ENCODE peak calls at places on chromosomes 11 and 22, in five cellular contexts. P is WTC11, U is cardiac muscle cell, O is lung, X is foreskin fibroblast. H is an unnamed sample.

GRCh38 chr11:95585071-95585751 is 204.4 kb downstream of the FAM76B start:
- DNase-seq in O (no peak), X (peak), P (no peak), U (no peak), H (peak)

GRCh38 chr11:124644426-124645280 is 22.0 kb downstream of the TBRG1 start:
- DNase-seq in X (peak), U (peak), P (peak), O (peak), H (peak)

GRCh38 chr22:27880778-27881394 is 38.2 kb downstream of the PITPNB start:
- DNase-seq in U (peak), X (peak), O (peak), P (no peak), H (peak)

GRCh38 chr11:41039592-41039991 is 419.9 kb downstream of the LRRC4C start:
- DNase-seq in P (no peak), U (no peak), O (no peak), X (no peak), H (no peak)

GRCh38 chr22:46055176-46055850 is 78.4 kb upstream of the WNT7B start:
- DNase-seq in X (no peak), U (no peak), O (peak), P (peak), H (no peak)

GRCh38 chr22:43838161-43838560 is 24.2 kb downstream of the SULT4A1 start:
- DNase-seq in U (no peak), O (no peak), P (no peak), X (no peak), H (no peak)

GRCh38 chr11:47896199-47896598 is 48.0 kb upstream of the NUP160 start:
- DNase-seq in U (no peak), O (no peak), P (no peak), X (no peak), H (no peak)

GRCh38 chr11:995752-996420 is 40.6 kb downstream of the MUC6 start:
- DNase-seq in P (no peak), X (no peak), O (no peak), U (no peak), H (no peak)

GRCh38 chr11:10778217-10778970 is 27.3 kb downstream of the CTR9 start:
- DNase-seq in O (no peak), X (peak), U (no peak), P (no peak), H (peak)

GRCh38 chr22:22840778-22841177 is 46.8 kb upstream of the IGLL5 start:
- DNase-seq in O (no peak), X (no peak), P (no peak), U (no peak), H (no peak)

GRCh38 chr22:31093956-31094622 is 13.0 kb downstream of the SMTN start:
- DNase-seq in X (no peak), O (no peak), U (no peak), P (no peak), H (no peak)

GRCh38 chr22:32542332-32543019 is 67.9 kb downstream of the FBXO7 start:
- DNase-seq in O (no peak), P (no peak), X (no peak), U (no peak), H (no peak)

GRCh38 chr11:6258571-6258998 is 1.1 kb upstream of the CCKBR start:
- DNase-seq in P (peak), U (peak), X (no peak), O (no peak), H (no peak)

GRCh38 chr11:130278745-130279144 is 36.0 kb downstream of the ZBTB44 start:
- DNase-seq in X (no peak), O (no peak), P (no peak), U (no peak), H (no peak)

GRCh38 chr22:42902875-42903510 is 45.9 kb upstream of the ARFGAP3 start:
- DNase-seq in X (peak), U (peak), P (peak), O (no peak), H (no peak)

GRCh38 chr22:37195921-37196320 is 7.9 kb upstream of the C1QTNF6 start:
- DNase-seq in X (no peak), U (no peak), P (no peak), O (no peak), H (no peak)

GRCh38 chr11:108278546-108278945 is 55.7 kb downstream of the ATM start:
- DNase-seq in O (no peak), X (peak), U (peak), P (no peak), H (no peak)

GRCh38 chr11:79312591-79313267 is 128.1 kb downstream of the TENM4 start:
- DNase-seq in O (no peak), P (no peak), X (no peak), U (no peak), H (no peak)

GRCh38 chr11:19460718-19461405 is 220.1 kb upstream of the E2F8 start:
- DNase-seq in X (no peak), P (no peak), O (no peak), U (no peak), H (no peak)

GRCh38 chr11:118111019-118111743 is 24.4 kb upstream of the SMIM35 start:
- DNase-seq in P (no peak), O (no peak), X (no peak), U (no peak), H (no peak)

GRCh38 chr11:72037554-72038311 is 39.0 kb downstream of the IL18BP start:
- DNase-seq in X (no peak), O (no peak), U (no peak), P (no peak), H (peak)

GRCh38 chr22:39382410-39382809 is 17.2 kb upstream of the TAB1 start:
- DNase-seq in U (no peak), O (no peak), X (no peak), P (no peak), H (no peak)

GRCh38 chr11:73975479-73975757 is 7.2 kb downstream of the UCP2 start:
- DNase-seq in U (no peak), O (no peak), X (no peak), P (no peak), H (no peak)

GRCh38 chr22:28006271-28006670 is 87.2 kb upstream of the PITPNB start:
- DNase-seq in U (no peak), P (no peak), O (no peak), X (no peak), H (no peak)

GRCh38 chr11:112605093-112605666 is 344.5 kb upstream of the PLET1 start:
- DNase-seq in P (no peak), U (no peak), X (no peak), O (no peak), H (peak)

GRCh38 chr22:39525658-39525975 is 5.3 kb downstream of the ATF4 start:
- DNase-seq in P (no peak), X (no peak), O (no peak), U (no peak), H (no peak)

GRCh38 chr22:31538815-31539214 is 42.5 kb downstream of the SFI1 start:
- DNase-seq in X (no peak), U (no peak), O (no peak), P (no peak), H (no peak)

GRCh38 chr11:57417056-57417455 is 9.9 kb downstream of the SLC43A3 start:
- DNase-seq in P (no peak), X (peak), U (no peak), O (no peak), H (no peak)

GRCh38 chr11:16403448-16403803 is 47.1 kb upstream of the SOX6 start:
- DNase-seq in O (no peak), U (no peak), P (no peak), X (no peak), H (no peak)

GRCh38 chr11:125773516-125773915 is 5.1 kb downstream of the PATE2 start:
- DNase-seq in P (no peak), O (no peak), X (no peak), U (no peak), H (peak)

GRCh38 chr11:45665206-45665932 is at the start of gene CHST1:
- DNase-seq in P (peak), O (peak), U (peak), X (peak), H (no peak)

GRCh38 chr11:14357843-14358728 is 897 bp downstream of the RRAS2 start:
- DNase-seq in U (peak), P (peak), O (peak), X (peak), H (peak)

GRCh38 chr22:23518381-23519187 is 61.5 kb downstream of the IGLL1 start:
- DNase-seq in O (no peak), P (no peak), X (no peak), U (no peak), H (no peak)

GRCh38 chr11:66910669-66911068 is 47.5 kb downstream of the PC start:
- DNase-seq in P (no peak), O (no peak), U (no peak), X (no peak), H (no peak)

GRCh38 chr11:69995697-69996096 is 82.4 kb upstream of the ANO1 start:
- DNase-seq in X (no peak), P (no peak), U (no peak), O (no peak), H (no peak)

GRCh38 chr11:80473562-80473961 is 1032.7 kb upstream of the TENM4 start:
- DNase-seq in P (no peak), X (no peak), U (no peak), O (no peak), H (no peak)

GRCh38 chr11:63516109-63516508 is 10.2 kb downstream of the LGALS12 start:
- DNase-seq in X (no peak), O (no peak), U (no peak), P (no peak), H (no peak)
- TF ChIP-seq CTCF in X (no peak), O (no peak), U (no peak), P (no peak), H (no peak)

GRCh38 chr11:36098976-36099375 is 155.1 kb downstream of the LDLRAD3 start:
- DNase-seq in X (no peak), O (no peak), P (no peak), U (no peak), H (no peak)
- TF ChIP-seq CTCF in X (no peak), O (no peak), P (no peak), U (no peak), H (no peak)

DNA sequence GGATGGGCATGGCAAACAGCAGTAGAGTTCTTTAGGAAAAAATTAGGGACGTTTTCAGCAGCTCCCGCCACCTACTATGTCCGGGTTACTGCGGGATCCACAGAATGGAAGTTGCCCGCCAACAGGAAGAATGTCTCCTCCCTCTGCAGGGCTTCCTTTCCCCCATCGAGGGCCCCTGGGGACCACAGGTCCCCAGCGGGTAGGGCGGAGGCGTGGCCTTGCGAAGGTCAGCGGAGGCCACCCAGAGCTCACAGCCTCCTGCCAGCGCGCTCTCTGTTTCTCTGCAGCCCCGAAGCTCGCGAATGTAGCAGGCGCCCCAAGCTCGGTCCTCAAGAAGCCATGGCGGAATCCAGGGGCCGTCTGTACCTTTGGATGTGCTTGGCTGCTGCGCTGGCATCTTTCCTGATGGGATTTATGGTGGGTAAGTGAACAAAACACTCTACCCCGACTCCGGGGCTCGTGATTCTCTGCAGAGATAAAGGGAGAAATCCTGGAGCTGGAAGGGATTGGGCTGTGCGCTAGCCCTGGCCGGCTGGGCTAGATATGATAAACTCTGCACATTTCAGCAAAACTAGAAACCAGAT is at the start of gene NAALAD2:
- DNase-seq in O (peak), P (peak), U (peak), X (peak), H (no peak)
- TF ChIP-seq CTCF in O (no peak), P (no peak), U (no peak), X (no peak), H (no peak)

GRCh38 chr11:50423208-50423607 is 390.5 kb downstream of the OR4C45 start:
- DNase-seq in P (no peak), O (no peak), U (no peak), X (no peak), H (no peak)
- TF ChIP-seq CTCF in P (no peak), O (no peak), U (no peak), X (no peak), H (peak)

DNA sequence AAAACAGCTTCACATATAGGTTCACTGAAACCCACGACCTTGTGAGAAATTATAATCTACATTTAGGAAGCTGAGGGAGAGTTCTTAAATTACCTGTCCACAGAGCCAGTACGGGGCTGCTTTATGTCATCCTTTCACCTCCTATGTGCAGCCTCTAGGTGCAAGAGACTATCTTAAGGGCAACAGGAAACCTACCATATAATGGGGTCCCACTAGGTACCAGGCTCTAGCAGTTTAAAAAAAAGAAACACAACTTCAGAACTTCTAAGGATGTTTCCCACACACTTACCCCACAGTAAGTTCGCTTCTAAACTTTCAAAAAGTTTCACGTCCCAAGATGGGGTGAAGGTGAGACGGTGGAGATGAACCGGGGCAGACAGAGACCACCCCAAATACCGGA is 573 bp downstream of the STK33 start:
- DNase-seq in O (no peak), P (no peak), X (no peak), U (no peak), H (no peak)
- TF ChIP-seq CTCF in O (no peak), P (no peak), X (no peak), U (no peak), H (no peak)

H was measured in HFFc6.